ENCODE peak calls at places on chromosomes 1 and 21, in seven cellular contexts. M is adrenal gland, Y is transverse colon, Q is fibroblast of lung, V is psoas muscle, R is right lobe of liver, S is MM.1S. Z is an unnamed sample. For H3K4me1 and H3K36me3, the result is how much of the 10 kb centered on the place peaks cover.

GRCh38 chr1:114118351-114118990 is 35.2 kb downstream of the SYT6 start:
- DNase-seq in Y (no peak), V (no peak), S (no peak), Q (no peak), R (no peak), M (no peak), Z (no peak)

GRCh38 chr1:52216907-52217458 is 75.1 kb downstream of the ZFYVE9 start:
- DNase-seq in Y (no peak), M (no peak), R (no peak), Q (no peak), V (no peak), S (no peak), Z (no peak)

GRCh38 chr1:195740862-195741261 is 867.4 kb downstream of the KCNT2 start:
- DNase-seq in M (no peak), R (no peak), Q (peak), S (peak), Y (no peak), V (no peak), Z (no peak)

GRCh38 chr21:31413698-31414097 is 69.6 kb upstream of the TIAM1 start:
- DNase-seq in S (no peak), V (no peak), Q (no peak), R (no peak), Y (no peak), M (no peak), Z (no peak)

GRCh38 chr1:16281765-16282164 is 44.8 kb upstream of the CPLANE2 start:
- DNase-seq in Q (no peak), Y (no peak), S (no peak), V (no peak), R (no peak), M (no peak), Z (no peak)

GRCh38 chr1:236067854-236068454 is 3.1 kb upstream of the NID1 start:
- DNase-seq in V (no peak), R (no peak), Y (no peak), M (peak), S (no peak), Q (peak), Z (no peak)

GRCh38 chr21:31273278-31273677 is 70.8 kb downstream of the TIAM1 start:
- DNase-seq in Y (no peak), Q (peak), S (no peak), R (no peak), M (no peak), V (no peak), Z (no peak)

GRCh38 chr1:205377355-205377754 is 20.6 kb upstream of the KLHDC8A start:
- DNase-seq in R (no peak), S (no peak), Q (no peak), M (no peak), Y (no peak), V (no peak), Z (no peak)

GRCh38 chr1:174040387-174040786 is 18.2 kb upstream of the RC3H1 start:
- DNase-seq in S (no peak), M (peak), R (no peak), Y (no peak), V (no peak), Q (peak), Z (no peak)

GRCh38 chr1:243264718-243265117 is 8.9 kb downstream of the SDCCAG8 start:
- DNase-seq in R (no peak), S (no peak), Q (peak), M (no peak), V (no peak), Y (no peak), Z (no peak)

GRCh38 chr1:58782308-58783089 is 1.3 kb downstream of the JUN start:
- DNase-seq in Q (peak), V (peak), R (peak), S (peak), Y (peak), M (peak), Z (peak)

GRCh38 chr21:41648591-41649031 is 118.2 kb downstream of the RIPK4 start:
- DNase-seq in V (no peak), M (no peak), R (no peak), Q (peak), Y (no peak), S (no peak), Z (no peak)

GRCh38 chr1:25469177-25469576 is 38.5 kb downstream of the MACO1 start:
- DNase-seq in S (no peak), V (no peak), Q (peak), Y (no peak), R (no peak), M (no peak), Z (no peak)

GRCh38 chr21:27813750-27814149 is 846.9 kb upstream of the ADAMTS5 start:
- DNase-seq in Q (no peak), M (no peak), Y (peak), V (no peak), R (no peak), S (no peak), Z (no peak)

GRCh38 chr1:30785181-30785580 is 27.6 kb upstream of the LAPTM5 start:
- DNase-seq in Q (no peak), R (no peak), Y (no peak), V (no peak), S (no peak), M (no peak), Z (no peak)

GRCh38 chr1:17757426-17757825 is 2.3 kb downstream of the ACTL8 start:
- DNase-seq in Y (no peak), M (no peak), V (no peak), S (no peak), R (no peak), Q (no peak), Z (no peak)

GRCh38 chr1:206584265-206584648 is 28.0 kb downstream of the EIF2D start:
- DNase-seq in V (no peak), S (no peak), Y (no peak), M (no peak), R (no peak), Q (no peak), Z (no peak)

GRCh38 chr1:230707732-230708630 is 5.9 kb downstream of the AGT start:
- DNase-seq in M (no peak), V (no peak), Y (no peak), R (peak), Q (no peak), S (no peak), Z (no peak)

GRCh38 chr1:183472488-183473285 is at the start of gene SMG7:
- DNase-seq in Q (peak), Y (peak), R (peak), V (peak), S (peak), M (no peak), Z (peak)

GRCh38 chr1:9437931-9438330 is 101.3 kb upstream of the SLC25A33 start:
- DNase-seq in V (peak), M (no peak), S (no peak), Y (peak), R (peak), Q (peak), Z (no peak)
- H3K4me1 ChIP-seq in V (half or more), M (under half), S (under half), Y (under half), R (half or more), Q (under half), Z (under half)

GRCh38 chr1:2479618-2480017 is 3.5 kb downstream of the PLCH2 start:
- DNase-seq in Q (no peak), R (no peak), Y (no peak), M (no peak), S (no peak), V (no peak), Z (no peak)
- TF ChIP-seq CTCF in Q (no peak), R (no peak), Y (no peak), M (no peak), S (no peak), V (no peak), Z (no peak)

DNA sequence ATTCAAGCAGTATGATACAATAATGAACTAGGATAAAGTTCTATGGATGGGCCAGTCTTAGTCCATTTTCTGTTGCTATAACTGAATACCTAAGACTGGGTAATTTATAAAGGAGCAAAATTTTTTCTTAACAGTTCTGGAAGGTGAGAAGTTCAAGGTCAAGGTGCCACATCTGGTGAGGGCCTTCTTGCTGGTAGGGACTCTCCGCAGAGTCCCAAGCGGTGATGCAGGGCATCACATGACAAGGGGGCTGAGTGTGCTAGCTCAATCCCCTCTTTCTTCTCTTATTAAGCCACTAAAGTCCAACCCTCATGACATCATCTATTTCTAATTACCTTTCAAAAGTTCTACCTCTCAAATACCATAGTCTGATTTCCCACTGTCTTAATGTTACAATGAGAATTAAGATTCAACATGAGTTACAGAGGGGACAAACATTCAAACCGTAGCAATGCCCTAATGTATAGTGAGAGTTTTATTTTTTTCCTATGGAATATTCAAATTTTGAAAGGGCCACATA is 92.2 kb upstream of the QSOX1 start:
- DNase-seq in S (no peak), R (no peak), V (no peak), M (no peak), Y (no peak), Q (no peak), Z (no peak)
- H3K36me3 ChIP-seq in S (under half), R (under half), V (half or more), M (half or more), Y (under half), Q (under half), Z (under half)

GRCh38 chr1:151993084-151993733 is 450 bp downstream of the S100A10 start:
- DNase-seq in M (peak), R (no peak), V (peak), Y (peak), Q (peak), S (no peak), Z (peak)
- H3K4me1 ChIP-seq in M (under half), R (under half), V (under half), Y (under half), Q (under half), S (under half), Z (under half)

Z was measured in Peyer's patch.